ENCODE peak calls at places on chromosomes 3 and 15, in six cellular contexts. One of them, this sample, is unnamed.

GRCh38 chr3:12175844-12176453 is 17.2 kb upstream of the TIMP4 start:
- DNase-seq in lung: peak
- DNase-seq in cardiac muscle cell: peak
- DNase-seq in RWPE1: peak
- DNase-seq in activated B cell treated with CpG ODN at 0.5 μM for 24 hours: no peak
- DNase-seq in nephron progenitor cell: peak
- DNase-seq in this sample: peak

GRCh38 chr3:107206141-107206540 is 171.1 kb upstream of the CCDC54 start:
- DNase-seq in RWPE1: peak
- DNase-seq in activated B cell treated with CpG ODN at 0.5 μM for 24 hours: no peak
- DNase-seq in nephron progenitor cell: peak
- DNase-seq in lung: no peak
- DNase-seq in cardiac muscle cell: peak
- DNase-seq in this sample: peak

GRCh38 chr3:187264946-187265345 is 26.6 kb downstream of the MASP1 start:
- DNase-seq in RWPE1: no peak
- DNase-seq in lung: no peak
- DNase-seq in activated B cell treated with CpG ODN at 0.5 μM for 24 hours: no peak
- DNase-seq in cardiac muscle cell: no peak
- DNase-seq in nephron progenitor cell: no peak
- DNase-seq in this sample: no peak

GRCh38 chr3:120111898-120112297 is 17.7 kb upstream of the GSK3B start:
- DNase-seq in nephron progenitor cell: no peak
- DNase-seq in cardiac muscle cell: no peak
- DNase-seq in activated B cell treated with CpG ODN at 0.5 μM for 24 hours: no peak
- DNase-seq in RWPE1: peak
- DNase-seq in lung: no peak
- DNase-seq in this sample: no peak

GRCh38 chr15:36400936-36401585 is 178.4 kb upstream of the CDIN1 start:
- DNase-seq in RWPE1: no peak
- DNase-seq in nephron progenitor cell: no peak
- DNase-seq in cardiac muscle cell: peak
- DNase-seq in lung: no peak
- DNase-seq in activated B cell treated with CpG ODN at 0.5 μM for 24 hours: no peak
- DNase-seq in this sample: no peak

GRCh38 chr3:127484601-127485388 is 105.7 kb downstream of the TPRA1 start:
- DNase-seq in lung: no peak
- DNase-seq in RWPE1: no peak
- DNase-seq in nephron progenitor cell: no peak
- DNase-seq in cardiac muscle cell: peak
- DNase-seq in activated B cell treated with CpG ODN at 0.5 μM for 24 hours: no peak
- DNase-seq in this sample: no peak

GRCh38 chr3:43222594-43222993 is 63.7 kb upstream of the SNRK start:
- DNase-seq in nephron progenitor cell: no peak
- DNase-seq in RWPE1: no peak
- DNase-seq in activated B cell treated with CpG ODN at 0.5 μM for 24 hours: no peak
- DNase-seq in lung: no peak
- DNase-seq in cardiac muscle cell: no peak
- DNase-seq in this sample: no peak

GRCh38 chr15:99433026-99433756 is 132.6 kb upstream of the MEF2A start:
- DNase-seq in lung: no peak
- DNase-seq in nephron progenitor cell: no peak
- DNase-seq in RWPE1: peak
- DNase-seq in cardiac muscle cell: peak
- DNase-seq in activated B cell treated with CpG ODN at 0.5 μM for 24 hours: peak
- DNase-seq in this sample: no peak

GRCh38 chr3:54822206-54822605 is 105.7 kb downstream of the LRTM1 start:
- DNase-seq in activated B cell treated with CpG ODN at 0.5 μM for 24 hours: no peak
- DNase-seq in RWPE1: no peak
- DNase-seq in nephron progenitor cell: no peak
- DNase-seq in lung: peak
- DNase-seq in cardiac muscle cell: peak
- DNase-seq in this sample: no peak

GRCh38 chr3:125163739-125164601 is 48.6 kb downstream of the SLC12A8 start:
- DNase-seq in cardiac muscle cell: peak
- DNase-seq in RWPE1: no peak
- DNase-seq in nephron progenitor cell: no peak
- DNase-seq in lung: peak
- DNase-seq in activated B cell treated with CpG ODN at 0.5 μM for 24 hours: no peak
- DNase-seq in this sample: no peak

GRCh38 chr3:94524102-94524922 is 461.5 kb downstream of the NSUN3 start:
- DNase-seq in nephron progenitor cell: no peak
- DNase-seq in cardiac muscle cell: no peak
- DNase-seq in lung: peak
- DNase-seq in RWPE1: no peak
- DNase-seq in activated B cell treated with CpG ODN at 0.5 μM for 24 hours: no peak
- DNase-seq in this sample: no peak

DNA sequence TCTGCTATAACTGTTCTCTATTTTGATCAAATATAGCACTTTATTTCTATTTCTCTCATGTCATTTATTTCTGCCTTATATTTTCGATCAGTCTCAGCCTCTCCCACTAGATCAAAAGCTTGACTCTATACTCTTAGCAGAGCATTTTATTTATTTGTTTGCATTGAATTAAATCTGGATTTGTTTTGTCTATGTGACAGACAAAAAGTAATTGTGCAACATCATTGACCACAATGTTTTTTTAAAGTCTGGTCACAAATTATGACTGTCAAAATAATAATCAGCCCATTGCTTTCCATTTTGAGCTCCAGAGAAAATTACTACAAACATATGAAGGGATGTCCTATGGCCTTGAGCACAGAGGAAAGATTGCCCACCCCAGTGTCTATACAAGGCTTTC is 82.3 kb downstream of the FSIP1 start:
- DNase-seq in activated B cell treated with CpG ODN at 0.5 μM for 24 hours: no peak
- DNase-seq in lung: no peak
- DNase-seq in RWPE1: no peak
- DNase-seq in nephron progenitor cell: no peak
- DNase-seq in cardiac muscle cell: no peak
- DNase-seq in this sample: no peak
- TF ChIP-seq CTCF in activated B cell treated with CpG ODN at 0.5 μM for 24 hours: no peak
- TF ChIP-seq CTCF in lung: no peak
- TF ChIP-seq CTCF in RWPE1: no peak
- TF ChIP-seq CTCF in nephron progenitor cell: no peak
- TF ChIP-seq CTCF in cardiac muscle cell: no peak
- TF ChIP-seq CTCF in this sample: no peak

DNA sequence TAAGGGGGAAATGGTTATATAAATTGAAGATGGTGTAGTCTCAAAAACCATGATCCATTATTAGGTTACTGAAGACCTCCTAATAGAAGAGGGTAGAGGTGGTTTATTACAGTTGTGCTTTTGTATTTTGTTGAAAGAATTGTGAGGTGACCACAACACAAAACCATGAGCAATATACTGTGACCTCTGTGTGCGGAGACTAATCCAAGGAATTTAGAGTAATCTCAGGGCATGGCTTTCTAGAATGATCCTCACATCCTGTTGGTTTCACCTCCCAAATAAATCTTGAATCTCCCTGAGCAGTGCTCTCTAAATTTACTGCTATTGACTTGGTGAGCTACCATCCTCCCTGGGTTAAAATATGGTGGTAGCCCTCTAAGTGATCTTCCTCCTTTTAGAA is 52.3 kb downstream of the PTPRG start:
- DNase-seq in activated B cell treated with CpG ODN at 0.5 μM for 24 hours: no peak
- DNase-seq in cardiac muscle cell: no peak
- DNase-seq in RWPE1: no peak
- DNase-seq in lung: no peak
- DNase-seq in nephron progenitor cell: no peak
- DNase-seq in this sample: no peak
- TF ChIP-seq CTCF in activated B cell treated with CpG ODN at 0.5 μM for 24 hours: no peak
- TF ChIP-seq CTCF in cardiac muscle cell: no peak
- TF ChIP-seq CTCF in RWPE1: no peak
- TF ChIP-seq CTCF in lung: no peak
- TF ChIP-seq CTCF in nephron progenitor cell: no peak
- TF ChIP-seq CTCF in this sample: no peak

GRCh38 chr3:63960048-63960711 is 48.0 kb upstream of the SCAANT1 start:
- DNase-seq in activated B cell treated with CpG ODN at 0.5 μM for 24 hours: no peak
- DNase-seq in nephron progenitor cell: no peak
- DNase-seq in lung: no peak
- DNase-seq in cardiac muscle cell: peak
- DNase-seq in RWPE1: peak
- DNase-seq in this sample: no peak
- TF ChIP-seq CTCF in activated B cell treated with CpG ODN at 0.5 μM for 24 hours: no peak
- TF ChIP-seq CTCF in nephron progenitor cell: no peak
- TF ChIP-seq CTCF in lung: no peak
- TF ChIP-seq CTCF in cardiac muscle cell: no peak
- TF ChIP-seq CTCF in RWPE1: peak
- TF ChIP-seq CTCF in this sample: no peak

GRCh38 chr3:31004025-31004678 is 109.7 kb upstream of the GADL1 start:
- DNase-seq in cardiac muscle cell: peak
- DNase-seq in nephron progenitor cell: no peak
- DNase-seq in lung: no peak
- DNase-seq in RWPE1: no peak
- DNase-seq in activated B cell treated with CpG ODN at 0.5 μM for 24 hours: no peak
- DNase-seq in this sample: no peak
- TF ChIP-seq CTCF in cardiac muscle cell: no peak
- TF ChIP-seq CTCF in nephron progenitor cell: no peak
- TF ChIP-seq CTCF in lung: no peak
- TF ChIP-seq CTCF in RWPE1: no peak
- TF ChIP-seq CTCF in activated B cell treated with CpG ODN at 0.5 μM for 24 hours: no peak
- TF ChIP-seq CTCF in this sample: no peak

GRCh38 chr15:77426871-77427270 is 6.2 kb downstream of the HMG20A start:
- DNase-seq in cardiac muscle cell: no peak
- DNase-seq in RWPE1: no peak
- DNase-seq in activated B cell treated with CpG ODN at 0.5 μM for 24 hours: no peak
- DNase-seq in lung: no peak
- DNase-seq in nephron progenitor cell: no peak
- DNase-seq in this sample: no peak

GRCh38 chr15:77425104-77425503 is 4.4 kb downstream of the HMG20A start:
- DNase-seq in RWPE1: no peak
- DNase-seq in activated B cell treated with CpG ODN at 0.5 μM for 24 hours: no peak
- DNase-seq in lung: no peak
- DNase-seq in nephron progenitor cell: no peak
- DNase-seq in cardiac muscle cell: no peak
- DNase-seq in this sample: no peak

GRCh38 chr15:77426377-77426776 is 5.7 kb downstream of the HMG20A start:
- DNase-seq in lung: no peak
- DNase-seq in cardiac muscle cell: no peak
- DNase-seq in nephron progenitor cell: no peak
- DNase-seq in RWPE1: no peak
- DNase-seq in activated B cell treated with CpG ODN at 0.5 μM for 24 hours: no peak
- DNase-seq in this sample: no peak

GRCh38 chr15:77430652-77431051 is 10.0 kb downstream of the HMG20A start:
- DNase-seq in RWPE1: no peak
- DNase-seq in nephron progenitor cell: no peak
- DNase-seq in lung: no peak
- DNase-seq in cardiac muscle cell: no peak
- DNase-seq in activated B cell treated with CpG ODN at 0.5 μM for 24 hours: no peak
- DNase-seq in this sample: no peak

GRCh38 chr15:77430213-77430612 is 9.5 kb downstream of the HMG20A start:
- DNase-seq in nephron progenitor cell: no peak
- DNase-seq in RWPE1: no peak
- DNase-seq in cardiac muscle cell: no peak
- DNase-seq in lung: no peak
- DNase-seq in activated B cell treated with CpG ODN at 0.5 μM for 24 hours: no peak
- DNase-seq in this sample: no peak
- TF ChIP-seq CTCF in nephron progenitor cell: no peak
- TF ChIP-seq CTCF in RWPE1: no peak
- TF ChIP-seq CTCF in cardiac muscle cell: no peak
- TF ChIP-seq CTCF in lung: no peak
- TF ChIP-seq CTCF in activated B cell treated with CpG ODN at 0.5 μM for 24 hours: no peak
- TF ChIP-seq CTCF in this sample: no peak

GRCh38 chr3:162168715-162169114 is 672.1 kb downstream of the OTOL1 start:
- DNase-seq in lung: no peak
- DNase-seq in cardiac muscle cell: no peak
- DNase-seq in activated B cell treated with CpG ODN at 0.5 μM for 24 hours: no peak
- DNase-seq in RWPE1: no peak
- DNase-seq in nephron progenitor cell: no peak
- DNase-seq in this sample: no peak
- TF ChIP-seq CTCF in lung: no peak
- TF ChIP-seq CTCF in cardiac muscle cell: no peak
- TF ChIP-seq CTCF in activated B cell treated with CpG ODN at 0.5 μM for 24 hours: no peak
- TF ChIP-seq CTCF in RWPE1: no peak
- TF ChIP-seq CTCF in nephron progenitor cell: no peak
- TF ChIP-seq CTCF in this sample: no peak